ENCODE peak calls at places on chromosomes 5 and 9, in four cellular contexts. One of them, this sample, is unnamed. For H3K4me1, the result is how much of the 10 kb centered on the place peaks cover.

GRCh38 chr9:84386753-84387152 is 46.2 kb upstream of the SLC28A3 start:
- DNase-seq in A549: no peak
- DNase-seq in heart left ventricle: no peak
- DNase-seq in body of pancreas: no peak
- DNase-seq in this sample: no peak

GRCh38 chr5:163967273-163967672 is 461.9 kb downstream of the MAT2B start:
- DNase-seq in body of pancreas: no peak
- DNase-seq in A549: no peak
- DNase-seq in heart left ventricle: no peak
- DNase-seq in this sample: no peak

GRCh38 chr9:133979124-133979920 is 12.8 kb downstream of the VAV2 start:
- DNase-seq in heart left ventricle: peak
- DNase-seq in body of pancreas: peak
- DNase-seq in A549: no peak
- DNase-seq in this sample: peak

GRCh38 chr5:149358294-149358651 is 427 bp downstream of the PCYOX1L start:
- DNase-seq in heart left ventricle: peak
- DNase-seq in A549: no peak
- DNase-seq in body of pancreas: peak
- DNase-seq in this sample: no peak

GRCh38 chr5:180160822-180161221 is 48.2 kb downstream of the RASGEF1C start:
- DNase-seq in body of pancreas: peak
- DNase-seq in heart left ventricle: no peak
- DNase-seq in A549: no peak
- DNase-seq in this sample: peak

GRCh38 chr5:999724-1000123 is 8.9 kb upstream of the NKD2 start:
- DNase-seq in A549: no peak
- DNase-seq in heart left ventricle: peak
- DNase-seq in body of pancreas: no peak
- DNase-seq in this sample: peak

GRCh38 chr9:126984969-126985368 is 70.4 kb downstream of the RALGPS1 start:
- DNase-seq in body of pancreas: peak
- DNase-seq in heart left ventricle: no peak
- DNase-seq in A549: no peak
- DNase-seq in this sample: no peak

GRCh38 chr5:88269222-88269771 is 652 bp upstream of the TMEM161B start:
- DNase-seq in body of pancreas: peak
- DNase-seq in A549: peak
- DNase-seq in heart left ventricle: no peak
- DNase-seq in this sample: no peak

GRCh38 chr9:136095028-136095494 is at the start of gene NACC2:
- DNase-seq in A549: no peak
- DNase-seq in heart left ventricle: peak
- DNase-seq in body of pancreas: peak
- DNase-seq in this sample: peak

GRCh38 chr5:175517824-175518450 is 39.6 kb downstream of the SFXN1 start:
- DNase-seq in A549: no peak
- DNase-seq in heart left ventricle: no peak
- DNase-seq in body of pancreas: no peak
- DNase-seq in this sample: no peak

GRCh38 chr5:116930628-116931027 is 356.0 kb upstream of the SEMA6A start:
- DNase-seq in A549: no peak
- DNase-seq in body of pancreas: no peak
- DNase-seq in heart left ventricle: no peak
- DNase-seq in this sample: no peak

GRCh38 chr9:36149197-36149596 is 12.7 kb downstream of the GLIPR2 start:
- DNase-seq in body of pancreas: no peak
- DNase-seq in A549: no peak
- DNase-seq in heart left ventricle: no peak
- DNase-seq in this sample: no peak
- H3K4me1 ChIP-seq in body of pancreas: under half
- H3K4me1 ChIP-seq in A549: under half
- H3K4me1 ChIP-seq in heart left ventricle: half or more
- H3K4me1 ChIP-seq in this sample: under half

DNA sequence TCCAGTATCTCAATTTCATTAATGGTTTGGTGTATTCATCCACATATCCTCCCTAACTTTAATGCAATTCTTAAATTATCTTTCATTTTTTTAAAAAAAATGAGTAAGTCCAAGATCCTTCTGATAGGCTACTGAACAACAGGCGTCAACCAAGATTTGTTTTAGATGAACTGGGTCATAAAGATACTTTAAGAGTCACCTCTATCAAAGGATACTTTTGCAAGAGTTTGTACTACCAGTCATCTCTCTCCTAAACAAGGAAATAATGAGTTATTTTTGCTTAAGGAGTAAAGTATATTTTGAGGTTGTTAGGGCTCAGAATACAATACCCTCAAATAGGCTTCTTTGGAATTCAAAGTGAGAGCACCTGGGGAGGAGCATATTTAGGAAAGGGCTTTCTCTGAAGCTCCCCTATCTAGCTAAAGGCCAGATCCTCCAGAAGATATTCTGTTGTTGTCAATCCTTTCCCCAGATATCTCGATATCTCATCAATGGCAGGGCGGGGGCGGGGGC is 25.8 kb downstream of the HAVCR1 start:
- DNase-seq in heart left ventricle: no peak
- DNase-seq in A549: no peak
- DNase-seq in body of pancreas: no peak
- DNase-seq in this sample: no peak
- H3K4me1 ChIP-seq in heart left ventricle: under half
- H3K4me1 ChIP-seq in A549: under half
- H3K4me1 ChIP-seq in body of pancreas: under half
- H3K4me1 ChIP-seq in this sample: under half

GRCh38 chr9:686381-686813 is 155.1 kb upstream of the DMRT1 start:
- DNase-seq in body of pancreas: peak
- DNase-seq in heart left ventricle: no peak
- DNase-seq in A549: no peak
- DNase-seq in this sample: no peak

GRCh38 chr9:684055-684949 is 157.2 kb upstream of the DMRT1 start:
- DNase-seq in A549: no peak
- DNase-seq in body of pancreas: no peak
- DNase-seq in heart left ventricle: no peak
- DNase-seq in this sample: no peak

GRCh38 chr9:684950-685340 is 156.6 kb upstream of the DMRT1 start:
- DNase-seq in body of pancreas: no peak
- DNase-seq in heart left ventricle: no peak
- DNase-seq in A549: no peak
- DNase-seq in this sample: no peak

GRCh38 chr9:682633-683508 is 158.6 kb upstream of the DMRT1 start:
- DNase-seq in heart left ventricle: no peak
- DNase-seq in body of pancreas: peak
- DNase-seq in A549: no peak
- DNase-seq in this sample: no peak

GRCh38 chr9:683509-684021 is 157.9 kb upstream of the DMRT1 start:
- DNase-seq in A549: no peak
- DNase-seq in heart left ventricle: no peak
- DNase-seq in body of pancreas: no peak
- DNase-seq in this sample: no peak
- H3K4me1 ChIP-seq in A549: under half
- H3K4me1 ChIP-seq in heart left ventricle: under half
- H3K4me1 ChIP-seq in body of pancreas: under half
- H3K4me1 ChIP-seq in this sample: under half

GRCh38 chr9:95089916-95090791 is 227.4 kb downstream of the FANCC start:
- DNase-seq in heart left ventricle: peak
- DNase-seq in A549: no peak
- DNase-seq in body of pancreas: no peak
- DNase-seq in this sample: peak
- H3K4me1 ChIP-seq in heart left ventricle: half or more
- H3K4me1 ChIP-seq in A549: half or more
- H3K4me1 ChIP-seq in body of pancreas: half or more
- H3K4me1 ChIP-seq in this sample: under half

DNA sequence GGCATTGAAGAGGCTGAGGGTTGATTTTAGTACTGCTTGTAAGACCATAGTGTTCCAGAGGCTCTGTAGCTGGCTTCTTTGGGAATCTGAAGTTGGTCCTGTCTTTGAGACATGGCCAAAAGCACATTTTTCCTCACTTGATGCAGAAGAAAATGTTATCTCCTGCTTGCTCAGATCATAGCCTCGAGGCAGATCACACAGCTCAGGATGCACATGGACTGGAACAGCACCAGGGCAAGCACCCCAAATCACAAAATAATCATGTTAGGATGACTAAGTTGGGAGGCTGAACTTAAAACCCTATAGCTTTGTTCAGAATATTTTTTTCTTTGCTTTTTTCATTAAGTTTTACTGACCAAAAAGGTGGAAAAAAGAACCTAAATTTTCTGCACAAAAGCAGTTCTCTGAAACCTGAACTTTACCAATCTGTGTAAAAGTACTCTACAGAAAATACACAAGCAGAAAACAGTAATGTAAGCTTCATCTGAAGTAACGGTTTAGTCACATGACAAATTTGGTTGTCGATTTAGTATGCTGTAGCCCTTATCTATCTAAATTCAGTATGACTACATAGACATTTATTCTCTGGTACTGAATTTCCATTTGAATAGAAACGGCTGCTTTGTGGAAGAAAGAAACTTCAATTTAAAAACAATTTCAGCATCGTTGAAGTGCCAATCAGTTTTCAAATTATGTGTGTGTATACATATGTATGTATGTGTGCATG is 3.4 kb downstream of the KLHL9 start:
- DNase-seq in body of pancreas: no peak
- DNase-seq in heart left ventricle: no peak
- DNase-seq in A549: no peak
- DNase-seq in this sample: no peak
- H3K4me1 ChIP-seq in body of pancreas: under half
- H3K4me1 ChIP-seq in heart left ventricle: half or more
- H3K4me1 ChIP-seq in A549: under half
- H3K4me1 ChIP-seq in this sample: under half

GRCh38 chr5:53334431-53334941 is 145.9 kb upstream of the FST start:
- DNase-seq in heart left ventricle: no peak
- DNase-seq in A549: no peak
- DNase-seq in body of pancreas: no peak
- DNase-seq in this sample: no peak
- H3K4me1 ChIP-seq in heart left ventricle: under half
- H3K4me1 ChIP-seq in A549: under half
- H3K4me1 ChIP-seq in body of pancreas: under half
- H3K4me1 ChIP-seq in this sample: under half

DNA sequence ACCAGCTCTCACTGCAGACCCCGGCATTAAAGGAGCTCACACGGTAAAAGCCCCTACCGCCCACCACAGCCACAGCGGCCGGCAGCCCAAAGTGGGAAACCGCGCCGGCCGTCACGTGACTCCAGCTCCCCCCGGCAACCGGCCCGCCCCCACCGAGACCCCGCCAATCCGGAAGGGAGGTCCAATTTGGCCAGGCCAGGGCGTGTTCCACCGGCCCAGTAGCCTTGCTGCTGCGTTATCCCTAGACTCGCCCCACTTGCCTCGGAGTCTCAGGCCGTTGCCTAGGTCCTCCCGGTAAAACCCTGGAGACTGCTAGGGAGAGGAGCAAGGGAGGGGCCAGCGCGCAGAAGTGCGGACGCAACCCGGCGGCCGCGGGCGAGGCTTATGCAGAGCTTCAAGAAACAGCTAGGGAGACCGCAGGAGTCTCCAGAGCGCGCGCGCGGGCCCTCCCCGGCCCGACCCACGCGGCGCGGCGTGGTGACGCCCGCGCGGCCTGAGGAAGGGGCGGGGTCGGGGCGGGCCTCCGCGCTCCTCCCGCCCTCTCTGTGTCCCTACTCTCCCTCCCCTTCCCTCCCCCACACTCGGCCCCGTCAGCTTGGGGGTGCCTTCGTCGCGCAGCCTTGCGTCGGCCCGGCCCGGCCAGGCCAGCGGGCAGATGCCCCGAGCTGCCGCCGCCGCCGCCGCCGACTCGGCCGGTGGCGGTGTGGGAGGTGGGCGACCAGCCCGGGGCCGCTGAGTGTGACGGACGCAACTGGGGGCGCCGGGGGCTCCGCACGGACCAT is at the start of gene RIC1:
- DNase-seq in A549: peak
- DNase-seq in body of pancreas: peak
- DNase-seq in heart left ventricle: peak
- DNase-seq in this sample: peak
- H3K4me1 ChIP-seq in A549: under half
- H3K4me1 ChIP-seq in body of pancreas: half or more
- H3K4me1 ChIP-seq in heart left ventricle: half or more
- H3K4me1 ChIP-seq in this sample: under half

GRCh38 chr5:41418220-41419031 is 92.0 kb downstream of the PLCXD3 start:
- DNase-seq in body of pancreas: no peak
- DNase-seq in A549: peak
- DNase-seq in heart left ventricle: peak
- DNase-seq in this sample: no peak
- H3K4me1 ChIP-seq in body of pancreas: under half
- H3K4me1 ChIP-seq in A549: under half
- H3K4me1 ChIP-seq in heart left ventricle: under half
- H3K4me1 ChIP-seq in this sample: under half

DNA sequence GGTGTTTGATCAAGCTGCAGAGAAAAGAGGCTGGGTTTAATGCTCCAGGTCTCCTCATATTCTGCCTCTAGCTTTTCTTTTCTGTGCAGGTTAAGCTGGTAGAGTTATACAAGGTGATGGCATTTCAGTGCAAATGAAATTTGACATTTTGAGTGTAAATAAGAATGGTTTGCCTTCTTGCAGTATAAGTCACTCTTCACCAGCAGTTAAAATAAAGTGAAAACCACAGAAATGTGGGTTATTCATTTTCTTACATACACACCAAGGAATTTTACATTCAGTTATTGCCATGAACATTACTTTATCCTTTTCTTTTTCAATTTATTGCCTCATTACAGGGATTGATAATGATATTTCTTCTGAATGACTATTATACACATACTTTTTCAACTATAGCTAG is 337.5 kb upstream of the PCSK5 start:
- DNase-seq in heart left ventricle: no peak
- DNase-seq in body of pancreas: no peak
- DNase-seq in A549: no peak
- DNase-seq in this sample: no peak
- H3K4me1 ChIP-seq in heart left ventricle: under half
- H3K4me1 ChIP-seq in body of pancreas: under half
- H3K4me1 ChIP-seq in A549: under half
- H3K4me1 ChIP-seq in this sample: under half